ENCODE peak calls at places on chromosomes 13 and 19, in nine cellular contexts. One of them, this sample, is unnamed.
A peak's percentile ranks its signal among the peaks of the same experiment; 100 is the strongest.

GRCh38 chr13:21014666-21015170 is 46.7 kb downstream of the LATS2 start:
- DNase-seq in heart left ventricle: peak; percentile 49
- DNase-seq in Peyer's patch: no peak
- DNase-seq in thyroid gland: peak; percentile 89
- DNase-seq in suprapubic skin: no peak
- DNase-seq in stomach: no peak
- DNase-seq in body of pancreas: peak; percentile 53
- DNase-seq in K562: no peak
- DNase-seq in HCT116: no peak
- DNase-seq in this sample: no peak

GRCh38 chr13:76799696-76800095 is 86.5 kb downstream of the KCTD12 start:
- DNase-seq in heart left ventricle: no peak
- DNase-seq in Peyer's patch: no peak
- DNase-seq in thyroid gland: no peak
- DNase-seq in suprapubic skin: no peak
- DNase-seq in stomach: no peak
- DNase-seq in body of pancreas: no peak
- DNase-seq in K562: no peak
- DNase-seq in HCT116: no peak
- DNase-seq in this sample: no peak

GRCh38 chr19:21463449-21464105 is 41.8 kb upstream of the ZNF429 start:
- DNase-seq in heart left ventricle: peak; percentile 29
- DNase-seq in Peyer's patch: peak; percentile 35
- DNase-seq in thyroid gland: peak; percentile 73
- DNase-seq in suprapubic skin: no peak
- DNase-seq in stomach: peak; percentile 41
- DNase-seq in body of pancreas: peak; percentile 88
- DNase-seq in K562: peak; percentile 89
- DNase-seq in HCT116: no peak
- DNase-seq in this sample: peak; percentile 17

GRCh38 chr19:46390866-46391265 is 22.5 kb downstream of the CCDC8 start:
- DNase-seq in heart left ventricle: no peak
- DNase-seq in Peyer's patch: no peak
- DNase-seq in thyroid gland: no peak
- DNase-seq in suprapubic skin: no peak
- DNase-seq in stomach: no peak
- DNase-seq in body of pancreas: no peak
- DNase-seq in K562: no peak
- DNase-seq in HCT116: no peak
- DNase-seq in this sample: no peak

GRCh38 chr13:23175920-23176319 is 4.9 kb upstream of the SGCG start:
- DNase-seq in heart left ventricle: no peak
- DNase-seq in Peyer's patch: no peak
- DNase-seq in thyroid gland: no peak
- DNase-seq in suprapubic skin: no peak
- DNase-seq in stomach: no peak
- DNase-seq in body of pancreas: no peak
- DNase-seq in K562: no peak
- DNase-seq in HCT116: peak; percentile 3
- DNase-seq in this sample: no peak

GRCh38 chr13:45897562-45897961 is 46.0 kb upstream of the SIAH3 start:
- DNase-seq in heart left ventricle: no peak
- DNase-seq in Peyer's patch: no peak
- DNase-seq in thyroid gland: no peak
- DNase-seq in suprapubic skin: no peak
- DNase-seq in stomach: no peak
- DNase-seq in body of pancreas: no peak
- DNase-seq in K562: no peak
- DNase-seq in HCT116: no peak
- DNase-seq in this sample: no peak

GRCh38 chr13:25447396-25447795 is 75.6 kb downstream of the ATP8A2 start:
- DNase-seq in heart left ventricle: no peak
- DNase-seq in Peyer's patch: no peak
- DNase-seq in thyroid gland: no peak
- DNase-seq in suprapubic skin: no peak
- DNase-seq in stomach: no peak
- DNase-seq in body of pancreas: no peak
- DNase-seq in K562: no peak
- DNase-seq in HCT116: no peak
- DNase-seq in this sample: no peak

GRCh38 chr13:50420720-50421456 is 405.6 kb downstream of the KCNRG start:
- DNase-seq in heart left ventricle: peak; percentile 39
- DNase-seq in Peyer's patch: no peak
- DNase-seq in thyroid gland: no peak
- DNase-seq in suprapubic skin: no peak
- DNase-seq in stomach: no peak
- DNase-seq in body of pancreas: no peak
- DNase-seq in K562: no peak
- DNase-seq in HCT116: no peak
- DNase-seq in this sample: no peak

GRCh38 chr13:110669036-110669435 is 36.9 kb downstream of the CARS2 start:
- DNase-seq in heart left ventricle: no peak
- DNase-seq in Peyer's patch: no peak
- DNase-seq in thyroid gland: no peak
- DNase-seq in suprapubic skin: no peak
- DNase-seq in stomach: no peak
- DNase-seq in body of pancreas: no peak
- DNase-seq in K562: no peak
- DNase-seq in HCT116: no peak
- DNase-seq in this sample: no peak

GRCh38 chr13:92187378-92187989 is 789.1 kb downstream of the GPC5 start:
- DNase-seq in heart left ventricle: no peak
- DNase-seq in Peyer's patch: no peak
- DNase-seq in thyroid gland: no peak
- DNase-seq in suprapubic skin: no peak
- DNase-seq in stomach: no peak
- DNase-seq in body of pancreas: peak; percentile 10
- DNase-seq in K562: peak; percentile 28
- DNase-seq in HCT116: no peak
- DNase-seq in this sample: no peak

DNA sequence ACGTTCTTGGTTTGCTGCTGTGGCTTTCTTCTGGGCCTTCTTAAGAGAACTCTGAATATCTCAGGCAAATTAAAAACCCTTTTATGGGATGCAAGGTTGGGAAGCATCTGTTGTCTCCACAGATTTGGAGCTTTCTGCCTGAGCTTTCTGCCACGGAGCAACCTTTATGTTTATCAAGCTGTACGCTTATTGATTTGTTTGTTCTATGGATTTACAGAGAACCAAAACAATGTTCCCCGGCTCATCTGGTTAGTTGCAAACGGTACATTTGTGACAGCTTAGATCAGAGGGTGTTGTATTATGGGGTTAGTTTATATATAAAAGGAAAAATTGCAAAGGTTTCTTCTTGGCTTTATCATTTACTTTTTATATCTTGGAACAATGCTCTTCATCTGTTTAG is 479.6 kb downstream of the DIAPH3 start:
- DNase-seq in heart left ventricle: no peak
- DNase-seq in Peyer's patch: no peak
- DNase-seq in thyroid gland: no peak
- DNase-seq in suprapubic skin: no peak
- DNase-seq in stomach: no peak
- DNase-seq in body of pancreas: no peak
- DNase-seq in K562: no peak
- DNase-seq in HCT116: no peak
- DNase-seq in this sample: no peak
- H3K4me1 ChIP-seq in heart left ventricle: no peaks in the 10 kb centered on the region
- H3K4me1 ChIP-seq in Peyer's patch: no peaks in the 10 kb centered on the region
- H3K4me1 ChIP-seq in thyroid gland: no peaks in the 10 kb centered on the region
- H3K4me1 ChIP-seq in suprapubic skin: no peaks in the 10 kb centered on the region
- H3K4me1 ChIP-seq in stomach: no peaks in the 10 kb centered on the region
- H3K4me1 ChIP-seq in body of pancreas: no peaks in the 10 kb centered on the region
- H3K4me1 ChIP-seq in K562: no peaks in the 10 kb centered on the region
- H3K4me1 ChIP-seq in HCT116: no peaks in the 10 kb centered on the region
- H3K4me1 ChIP-seq in this sample: no peaks in the 10 kb centered on the region

GRCh38 chr19:40576181-40576584 is 490 bp upstream of the SHKBP1 start:
- DNase-seq in heart left ventricle: no peak
- DNase-seq in Peyer's patch: no peak
- DNase-seq in thyroid gland: no peak
- DNase-seq in suprapubic skin: no peak
- DNase-seq in stomach: no peak
- DNase-seq in body of pancreas: no peak
- DNase-seq in K562: no peak
- DNase-seq in HCT116: no peak
- DNase-seq in this sample: no peak
- H3K27ac ChIP-seq in heart left ventricle: peak overlapping the region; percentile 93
- H3K27ac ChIP-seq in Peyer's patch: peak overlapping the region; percentile 65
- H3K27ac ChIP-seq in thyroid gland: no peak overlapping the region
- H3K27ac ChIP-seq in suprapubic skin: no peak overlapping the region
- H3K27ac ChIP-seq in stomach: peak overlapping the region; percentile 87
- H3K27ac ChIP-seq in body of pancreas: peak overlapping the region; percentile 72
- H3K27ac ChIP-seq in K562: peak overlapping the region; percentile 59
- H3K27ac ChIP-seq in HCT116: peak overlapping the region; percentile 67
- H3K27ac ChIP-seq in this sample: peak overlapping the region; percentile 76

GRCh38 chr19:35135389-35135909 is 590 bp upstream of the LGI4 start:
- DNase-seq in heart left ventricle: peak; percentile 80
- DNase-seq in Peyer's patch: peak; percentile 50
- DNase-seq in thyroid gland: peak; percentile 43
- DNase-seq in suprapubic skin: no peak
- DNase-seq in stomach: peak; percentile 82
- DNase-seq in body of pancreas: peak; percentile 83
- DNase-seq in K562: peak; percentile 86
- DNase-seq in HCT116: peak; percentile 51
- DNase-seq in this sample: peak; percentile 88
- TF ChIP-seq POLR2A in heart left ventricle: no peak
- TF ChIP-seq POLR2A in Peyer's patch: no peak
- TF ChIP-seq POLR2A in thyroid gland: no peak
- TF ChIP-seq POLR2A in suprapubic skin: no peak
- TF ChIP-seq POLR2A in stomach: no peak
- TF ChIP-seq POLR2A in body of pancreas: no peak
- TF ChIP-seq POLR2A in K562: no peak
- TF ChIP-seq POLR2A in HCT116: no peak
- TF ChIP-seq POLR2A in this sample: no peak

DNA sequence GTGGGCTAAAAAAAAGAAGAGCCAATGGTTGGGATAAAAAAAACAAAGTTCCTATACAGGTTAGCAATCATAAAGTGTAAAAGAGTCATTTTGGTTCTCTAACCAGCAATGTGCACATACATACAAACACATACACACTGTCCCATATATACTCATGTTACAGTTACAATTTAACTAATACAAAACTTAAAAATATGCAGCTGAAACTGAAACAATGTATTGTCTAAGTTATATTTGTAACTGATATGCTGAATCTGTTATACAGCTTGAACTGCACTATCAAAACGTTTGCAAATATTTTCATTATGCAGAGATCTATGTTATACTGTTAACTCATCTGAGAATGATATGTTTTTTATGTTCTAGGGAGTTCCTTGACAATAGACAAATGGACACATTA is 173.7 kb downstream of the KLF12 start:
- DNase-seq in heart left ventricle: no peak
- DNase-seq in Peyer's patch: no peak
- DNase-seq in thyroid gland: no peak
- DNase-seq in suprapubic skin: no peak
- DNase-seq in stomach: no peak
- DNase-seq in body of pancreas: no peak
- DNase-seq in K562: no peak
- DNase-seq in HCT116: no peak
- DNase-seq in this sample: no peak
- H3K4me1 ChIP-seq in heart left ventricle: no peaks in the 10 kb centered on the region
- H3K4me1 ChIP-seq in Peyer's patch: no peaks in the 10 kb centered on the region
- H3K4me1 ChIP-seq in thyroid gland: peaks cover 5% of the 10 kb centered on the region
- H3K4me1 ChIP-seq in suprapubic skin: peaks cover 2% of the 10 kb centered on the region
- H3K4me1 ChIP-seq in stomach: no peaks in the 10 kb centered on the region
- H3K4me1 ChIP-seq in body of pancreas: no peaks in the 10 kb centered on the region
- H3K4me1 ChIP-seq in K562: no peaks in the 10 kb centered on the region
- H3K4me1 ChIP-seq in HCT116: peaks cover 6% of the 10 kb centered on the region
- H3K4me1 ChIP-seq in this sample: no peaks in the 10 kb centered on the region

GRCh38 chr19:1651548-1652394 is 644 bp downstream of the TCF3 start:
- DNase-seq in heart left ventricle: peak; percentile 44
- DNase-seq in Peyer's patch: peak; percentile 49
- DNase-seq in thyroid gland: peak; percentile 49
- DNase-seq in suprapubic skin: no peak
- DNase-seq in stomach: no peak
- DNase-seq in body of pancreas: peak; percentile 59
- DNase-seq in K562: peak; percentile 73
- DNase-seq in HCT116: no peak
- DNase-seq in this sample: peak; percentile 58
- H3K27ac ChIP-seq in heart left ventricle: peak overlapping the region; percentile 72
- H3K27ac ChIP-seq in Peyer's patch: peak overlapping the region; percentile 95
- H3K27ac ChIP-seq in thyroid gland: peak overlapping the region; percentile 49
- H3K27ac ChIP-seq in suprapubic skin: peak overlapping the region; percentile 63
- H3K27ac ChIP-seq in stomach: peak overlapping the region; percentile 87
- H3K27ac ChIP-seq in body of pancreas: peak overlapping the region; percentile 18
- H3K27ac ChIP-seq in K562: peak overlapping the region; percentile 89
- H3K27ac ChIP-seq in HCT116: peak overlapping the region; percentile 82
- H3K27ac ChIP-seq in this sample: peak overlapping the region; percentile 93

GRCh38 chr13:40779049-40779448 is 8.1 kb upstream of the MRPS31 start:
- DNase-seq in heart left ventricle: no peak
- DNase-seq in Peyer's patch: no peak
- DNase-seq in thyroid gland: no peak
- DNase-seq in suprapubic skin: no peak
- DNase-seq in stomach: no peak
- DNase-seq in body of pancreas: no peak
- DNase-seq in K562: no peak
- DNase-seq in HCT116: no peak
- DNase-seq in this sample: no peak
- TF ChIP-seq POLR2A in heart left ventricle: no peak
- TF ChIP-seq POLR2A in Peyer's patch: no peak
- TF ChIP-seq POLR2A in thyroid gland: no peak
- TF ChIP-seq POLR2A in suprapubic skin: no peak
- TF ChIP-seq POLR2A in stomach: no peak
- TF ChIP-seq POLR2A in body of pancreas: no peak
- TF ChIP-seq POLR2A in K562: no peak
- TF ChIP-seq POLR2A in HCT116: no peak
- TF ChIP-seq POLR2A in this sample: no peak

GRCh38 chr13:75482820-75483079 is 781 bp upstream of the TBC1D4 start:
- DNase-seq in heart left ventricle: no peak
- DNase-seq in Peyer's patch: no peak
- DNase-seq in thyroid gland: no peak
- DNase-seq in suprapubic skin: no peak
- DNase-seq in stomach: no peak
- DNase-seq in body of pancreas: no peak
- DNase-seq in K562: no peak
- DNase-seq in HCT116: no peak
- DNase-seq in this sample: no peak
- H3K4me1 ChIP-seq in heart left ventricle: no peaks in the 10 kb centered on the region
- H3K4me1 ChIP-seq in Peyer's patch: no peaks in the 10 kb centered on the region
- H3K4me1 ChIP-seq in thyroid gland: peaks cover 37% of the 10 kb centered on the region
- H3K4me1 ChIP-seq in suprapubic skin: peaks cover 40% of the 10 kb centered on the region
- H3K4me1 ChIP-seq in stomach: peaks cover 9% of the 10 kb centered on the region
- H3K4me1 ChIP-seq in body of pancreas: peaks cover 23% of the 10 kb centered on the region
- H3K4me1 ChIP-seq in K562: no peaks in the 10 kb centered on the region
- H3K4me1 ChIP-seq in HCT116: peaks cover 23% of the 10 kb centered on the region
- H3K4me1 ChIP-seq in this sample: no peaks in the 10 kb centered on the region

GRCh38 chr19:32977269-32977668 is 5.2 kb downstream of the FAAP24 start:
- DNase-seq in heart left ventricle: no peak
- DNase-seq in Peyer's patch: no peak
- DNase-seq in thyroid gland: no peak
- DNase-seq in suprapubic skin: no peak
- DNase-seq in stomach: peak; percentile 29
- DNase-seq in body of pancreas: no peak
- DNase-seq in K562: no peak
- DNase-seq in HCT116: no peak
- DNase-seq in this sample: peak; percentile 48
- H3K27ac ChIP-seq in heart left ventricle: no peak overlapping the region
- H3K27ac ChIP-seq in Peyer's patch: peak overlapping the region; percentile 62
- H3K27ac ChIP-seq in thyroid gland: no peak overlapping the region
- H3K27ac ChIP-seq in suprapubic skin: no peak overlapping the region
- H3K27ac ChIP-seq in stomach: no peak overlapping the region
- H3K27ac ChIP-seq in body of pancreas: no peak overlapping the region
- H3K27ac ChIP-seq in K562: no peak overlapping the region
- H3K27ac ChIP-seq in HCT116: no peak overlapping the region
- H3K27ac ChIP-seq in this sample: peak overlapping the region; percentile 53